ENCODE peak calls at places on chromosomes 11 and 22, in eight cellular contexts. S is AG09309; X is GM12865; R is breast epithelium; M is WTC11; J is fibroblast of the aortic adventitia; W is tibial nerve; A is CD4-positive, alpha-beta T cell. N is an unnamed sample.

GRCh38 chr11:94895971-94896370 is 77.4 kb downstream of the CWC15 start:
- DNase-seq in S (no peak), X (no peak), R (no peak), M (no peak), J (peak), W (no peak), A (no peak), N (no peak)

GRCh38 chr11:111456859-111457730 is 55.1 kb downstream of the BTG4 start:
- DNase-seq in S (no peak), X (no peak), R (no peak), M (no peak), J (no peak), W (no peak), A (no peak), N (no peak)

GRCh38 chr11:113979427-113979826 is 4.5 kb downstream of the HTR3A start:
- DNase-seq in S (no peak), X (no peak), R (no peak), M (no peak), J (no peak), W (no peak), A (no peak), N (no peak)

GRCh38 chr11:1837171-1838076 is 1.4 kb upstream of the TNNI2 start:
- DNase-seq in S (no peak), X (peak), R (peak), M (peak), J (peak), W (no peak), A (peak), N (peak)

GRCh38 chr11:65213322-65214211 is 31.8 kb downstream of the CAPN1 start:
- DNase-seq in S (no peak), X (no peak), R (no peak), M (peak), J (no peak), W (no peak), A (no peak), N (no peak)

GRCh38 chr11:17259931-17260499 is 16.5 kb upstream of the NUCB2 start:
- DNase-seq in S (no peak), X (no peak), R (no peak), M (no peak), J (peak), W (no peak), A (no peak), N (no peak)

GRCh38 chr22:42770941-42771647 is 50.4 kb upstream of the A4GALT start:
- DNase-seq in S (no peak), X (no peak), R (no peak), M (no peak), J (no peak), W (no peak), A (no peak), N (no peak)

GRCh38 chr22:31926969-31927368 is 17.4 kb upstream of the YWHAH start:
- DNase-seq in S (no peak), X (peak), R (no peak), M (peak), J (no peak), W (no peak), A (no peak), N (no peak)

GRCh38 chr22:21665047-21665851 is 563 bp upstream of the PPIL2 start:
- DNase-seq in S (no peak), X (no peak), R (no peak), M (no peak), J (no peak), W (no peak), A (no peak), N (no peak)

GRCh38 chr11:105802390-105802789 is 192.5 kb downstream of the GRIA4 start:
- DNase-seq in S (no peak), X (no peak), R (no peak), M (no peak), J (no peak), W (no peak), A (no peak), N (no peak)

GRCh38 chr11:66549696-66550095 is 3.0 kb downstream of the ACTN3 start:
- DNase-seq in S (no peak), X (no peak), R (no peak), M (no peak), J (no peak), W (no peak), A (no peak), N (no peak)

GRCh38 chr22:47102648-47103047 is 340.2 kb downstream of the TBC1D22A start:
- DNase-seq in S (no peak), X (no peak), R (no peak), M (peak), J (no peak), W (no peak), A (no peak), N (peak)

GRCh38 chr11:10122337-10123197 is 171.5 kb downstream of the SBF2 start:
- DNase-seq in S (no peak), X (peak), R (no peak), M (no peak), J (peak), W (no peak), A (no peak), N (no peak)

GRCh38 chr22:36333632-36334031 is 54.1 kb downstream of the MYH9 start:
- DNase-seq in S (no peak), X (no peak), R (no peak), M (no peak), J (no peak), W (no peak), A (no peak), N (no peak)

GRCh38 chr22:36335621-36336020 is 52.1 kb downstream of the MYH9 start:
- DNase-seq in S (no peak), X (no peak), R (no peak), M (no peak), J (no peak), W (no peak), A (no peak), N (no peak)

GRCh38 chr22:36332623-36333331 is 55.0 kb downstream of the MYH9 start:
- DNase-seq in S (no peak), X (peak), R (peak), M (peak), J (peak), W (no peak), A (peak), N (no peak)

GRCh38 chr22:36334838-36335603 is 52.7 kb downstream of the MYH9 start:
- DNase-seq in S (no peak), X (no peak), R (peak), M (no peak), J (peak), W (no peak), A (no peak), N (no peak)

GRCh38 chr22:36334081-36334831 is 53.5 kb downstream of the MYH9 start:
- DNase-seq in S (no peak), X (no peak), R (no peak), M (peak), J (no peak), W (no peak), A (no peak), N (no peak)
- TF ChIP-seq CTCF in S (no peak), X (no peak), R (no peak), M (no peak), J (no peak), W (no peak), A (no peak), N (no peak)

DNA sequence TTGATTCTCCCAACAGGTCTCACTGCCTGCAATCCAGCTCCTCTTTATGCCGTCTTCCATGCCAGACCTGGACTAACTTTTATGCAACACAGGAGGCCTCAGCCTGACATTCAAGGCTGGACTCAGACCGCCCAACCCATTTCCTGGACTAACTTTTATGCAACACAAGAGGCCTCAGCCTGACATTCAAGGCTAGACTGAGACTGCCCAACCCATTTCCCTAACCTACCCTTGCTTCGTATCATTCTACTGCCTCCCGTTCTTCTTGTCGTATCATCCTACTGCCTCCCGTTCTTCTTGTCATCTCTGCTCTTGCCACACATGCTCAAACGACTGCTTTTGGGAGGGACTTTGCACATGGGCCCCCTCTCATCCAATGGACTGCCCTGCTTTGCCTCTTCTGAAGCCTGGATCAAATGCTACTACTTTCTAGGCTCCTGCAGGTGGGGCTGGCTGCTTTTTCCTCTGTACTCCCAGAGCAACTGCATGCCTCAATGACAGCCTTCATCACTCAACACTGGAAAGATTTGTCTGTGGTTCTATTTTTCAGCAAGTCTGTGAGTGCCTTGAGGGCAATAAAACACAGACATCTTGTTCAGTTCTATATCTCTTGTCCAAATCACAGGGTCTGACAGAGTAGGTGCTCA is 7.8 kb downstream of the TBC1D10A start:
- DNase-seq in S (no peak), X (no peak), R (no peak), M (no peak), J (no peak), W (no peak), A (no peak), N (no peak)
- TF ChIP-seq CTCF in S (no peak), X (no peak), R (no peak), M (no peak), J (no peak), W (no peak), A (no peak), N (no peak)

GRCh38 chr11:126265801-126266200 is 2.9 kb downstream of the SRPRA start:
- DNase-seq in S (no peak), X (no peak), R (no peak), M (no peak), J (no peak), W (no peak), A (no peak), N (no peak)
- TF ChIP-seq CTCF in S (no peak), X (no peak), R (no peak), M (no peak), J (no peak), W (no peak), A (no peak), N (no peak)

GRCh38 chr11:72927380-72927779 is 113.2 kb downstream of the ATG16L2 start:
- DNase-seq in S (no peak), X (no peak), R (no peak), M (no peak), J (no peak), W (no peak), A (no peak), N (no peak)

GRCh38 chr11:72921028-72921716 is 107.0 kb downstream of the ATG16L2 start:
- DNase-seq in S (no peak), X (no peak), R (no peak), M (no peak), J (no peak), W (no peak), A (no peak), N (no peak)

GRCh38 chr11:72925656-72926055 is 111.4 kb downstream of the ATG16L2 start:
- DNase-seq in S (no peak), X (no peak), R (no peak), M (no peak), J (no peak), W (no peak), A (no peak), N (no peak)

GRCh38 chr11:72926076-72926475 is 111.9 kb downstream of the ATG16L2 start:
- DNase-seq in S (no peak), X (no peak), R (no peak), M (no peak), J (no peak), W (no peak), A (no peak), N (no peak)

DNA sequence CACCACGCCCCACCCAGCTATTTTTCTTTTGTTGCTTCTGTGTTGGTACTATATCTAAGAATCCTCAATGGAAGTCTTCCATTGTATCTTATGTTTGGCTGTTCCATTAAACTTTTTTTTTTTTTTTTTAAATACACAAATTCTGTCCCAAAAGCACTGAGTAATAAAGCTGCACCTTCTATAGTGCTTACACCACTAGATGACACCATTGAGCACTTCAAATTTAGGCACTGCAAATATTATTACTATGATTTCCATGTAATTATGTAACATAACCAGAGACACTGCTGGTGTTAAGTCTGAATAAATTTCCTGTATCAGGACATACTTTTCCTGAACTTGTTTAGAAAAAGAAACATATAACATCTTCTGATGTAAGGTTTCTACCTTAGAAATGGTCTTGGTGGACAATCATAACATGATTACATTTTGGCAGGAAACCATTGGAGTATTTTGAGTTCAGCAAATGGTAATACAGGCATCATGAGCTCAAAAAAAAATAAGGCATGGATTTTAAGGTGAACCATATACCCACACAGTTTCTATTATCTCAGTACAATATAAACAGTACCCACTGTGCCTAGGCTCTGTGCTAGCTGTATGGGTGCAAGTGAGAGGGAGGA is 110.5 kb downstream of the ATG16L2 start:
- DNase-seq in S (peak), X (peak), R (no peak), M (no peak), J (peak), W (no peak), A (no peak), N (no peak)
- TF ChIP-seq CTCF in S (peak), X (peak), R (peak), M (no peak), J (peak), W (peak), A (peak), N (peak)

GRCh38 chr22:30327864-30328345 is 1.2 kb upstream of the TBC1D10A start:
- DNase-seq in S (no peak), X (no peak), R (no peak), M (peak), J (no peak), W (no peak), A (no peak), N (no peak)
- TF ChIP-seq CTCF in S (no peak), X (no peak), R (no peak), M (no peak), J (no peak), W (no peak), A (no peak), N (peak)

DNA sequence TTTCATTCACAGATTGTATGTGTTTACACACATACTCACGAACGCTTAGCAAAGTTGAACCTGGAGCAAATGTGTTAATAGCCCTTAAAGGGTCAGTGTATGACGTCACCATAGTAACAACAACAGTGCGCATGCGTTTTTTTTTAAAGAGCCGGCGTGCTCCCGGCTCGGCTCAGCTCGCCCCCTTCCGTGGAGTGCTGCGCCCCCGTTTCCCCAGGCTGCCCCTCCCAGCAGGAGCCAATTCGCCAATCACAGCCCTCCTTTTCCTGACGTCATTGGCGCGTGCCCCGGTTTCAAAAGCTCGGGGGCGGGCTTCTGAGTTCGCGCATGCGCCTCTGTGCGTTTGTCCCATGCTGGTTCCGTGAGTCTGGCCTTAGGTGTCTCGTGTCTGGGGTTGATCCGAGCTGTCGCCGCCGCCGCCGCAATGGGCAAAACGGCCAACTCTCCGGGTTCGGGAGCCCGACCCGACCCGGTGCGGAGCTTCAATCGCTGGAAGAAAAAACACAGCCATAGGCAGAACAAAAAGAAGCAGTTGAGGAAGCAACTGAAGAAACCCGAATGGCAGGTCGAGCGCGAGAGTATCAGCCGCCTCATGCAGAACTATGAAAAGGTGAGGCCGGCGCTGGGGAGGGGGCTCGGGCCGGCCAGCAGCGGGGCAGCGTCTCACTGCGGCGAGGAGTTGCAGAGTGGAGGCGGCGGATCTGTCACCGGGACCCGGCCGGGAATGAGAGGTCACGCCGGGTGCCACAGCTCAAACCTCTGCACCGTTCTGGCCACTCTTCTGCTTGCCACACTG is at the start of gene DDX10:
- DNase-seq in S (peak), X (peak), R (peak), M (peak), J (peak), W (peak), A (peak), N (peak)
- TF ChIP-seq CTCF in S (no peak), X (no peak), R (no peak), M (no peak), J (peak), W (peak), A (no peak), N (no peak)